ENCODE peak calls at places on chromosomes 1 and 21, in nine cellular contexts. M, Z, L, J, N, X, H, T and G are unnamed samples.

GRCh38 chr1:87478231-87478630 is 149.6 kb downstream of the LMO4 start:
- DNase-seq in H (peak), T (no peak), J (peak), Z (peak), N (no peak), M (no peak), X (no peak), L (no peak), G (peak)

GRCh38 chr1:86227026-86227425 is 70.5 kb upstream of the COL24A1 start:
- DNase-seq in Z (no peak), N (no peak), H (no peak), L (no peak), J (no peak), M (no peak), X (peak), T (no peak), G (no peak)

GRCh38 chr1:10561497-10561896 is 86.7 kb downstream of the PEX14 start:
- DNase-seq in Z (peak), T (no peak), J (no peak), M (no peak), N (no peak), X (no peak), L (no peak), H (no peak), G (no peak)

GRCh38 chr1:160257411-160258015 is 4.8 kb downstream of the DCAF8 start:
- DNase-seq in J (no peak), L (no peak), Z (no peak), T (no peak), H (no peak), X (no peak), M (no peak), N (no peak), G (no peak)

GRCh38 chr1:227886993-227887696 is 60.6 kb downstream of the WNT9A start:
- DNase-seq in T (peak), H (peak), J (peak), X (peak), Z (peak), N (no peak), M (no peak), L (peak), G (peak)

GRCh38 chr1:170174395-170174794 is 28.6 kb downstream of the NTMT2 start:
- DNase-seq in Z (no peak), T (no peak), L (no peak), H (no peak), M (no peak), X (no peak), N (no peak), J (no peak), G (no peak)

GRCh38 chr1:41315482-41315823 is 45.8 kb upstream of the FOXO6 start:
- DNase-seq in X (no peak), T (no peak), H (no peak), M (no peak), Z (peak), J (no peak), L (peak), N (no peak), G (no peak)

GRCh38 chr1:170518965-170519364 is 13.0 kb upstream of the GORAB start:
- DNase-seq in X (no peak), N (no peak), L (no peak), Z (no peak), J (no peak), T (no peak), M (no peak), H (no peak), G (no peak)

GRCh38 chr1:113691184-113691583 is 68.1 kb downstream of the PHTF1 start:
- DNase-seq in J (no peak), M (no peak), Z (no peak), N (no peak), L (no peak), H (no peak), T (no peak), X (no peak), G (no peak)

GRCh38 chr1:197865809-197866208 is 36.6 kb upstream of the C1orf53 start:
- DNase-seq in Z (no peak), X (no peak), N (no peak), L (no peak), J (no peak), T (no peak), H (no peak), M (no peak), G (no peak)

GRCh38 chr21:34877485-34878128 is 171.5 kb downstream of the RUNX1 start:
- DNase-seq in J (no peak), X (no peak), N (no peak), L (no peak), H (peak), M (peak), T (no peak), Z (no peak), G (peak)

GRCh38 chr1:15224259-15224869 is 22.7 kb upstream of the FHAD1 start:
- DNase-seq in L (no peak), T (no peak), Z (no peak), H (no peak), X (no peak), N (no peak), J (no peak), M (no peak), G (no peak)

GRCh38 chr1:16430598-16430997 is 6.6 kb downstream of the SPATA21 start:
- DNase-seq in Z (no peak), M (no peak), J (no peak), L (no peak), N (no peak), X (no peak), H (no peak), T (no peak), G (no peak)

GRCh38 chr1:167533851-167534300 is 15.5 kb upstream of the CD247 start:
- DNase-seq in T (peak), J (peak), L (peak), Z (peak), X (peak), N (peak), M (peak), H (no peak), G (peak)

GRCh38 chr1:146016891-146017290 is 4.6 kb downstream of the HJV start:
- DNase-seq in N (no peak), Z (no peak), M (no peak), T (no peak), J (no peak), L (no peak), X (no peak), H (no peak), G (no peak)

GRCh38 chr1:156645058-156645457 is 3.1 kb downstream of the BCAN start:
- DNase-seq in T (no peak), X (no peak), H (peak), M (no peak), Z (no peak), N (no peak), L (no peak), J (no peak), G (no peak)

GRCh38 chr1:172902861-172903381 is 147.8 kb downstream of the TNFSF18 start:
- DNase-seq in N (no peak), H (no peak), T (no peak), M (no peak), L (no peak), J (no peak), X (peak), Z (peak), G (no peak)

GRCh38 chr1:24536391-24536840 is 19.5 kb upstream of the NCMAP start:
- DNase-seq in T (peak), H (peak), M (no peak), N (no peak), J (no peak), X (no peak), Z (peak), L (peak), G (no peak)

GRCh38 chr1:68231627-68232303 is 558 bp downstream of the WLS start:
- DNase-seq in L (no peak), Z (peak), X (peak), J (peak), T (no peak), H (peak), N (no peak), M (peak), G (peak)

GRCh38 chr1:153532769-153533599 is 2.8 kb downstream of the S100A6 start:
- DNase-seq in X (peak), M (peak), T (peak), Z (peak), L (peak), H (peak), N (no peak), J (peak), G (peak)

GRCh38 chr21:33125981-33126380 is 56.0 kb downstream of the OLIG1 start:
- DNase-seq in T (no peak), N (no peak), Z (no peak), L (no peak), H (no peak), J (no peak), M (no peak), X (no peak), G (no peak)

DNA sequence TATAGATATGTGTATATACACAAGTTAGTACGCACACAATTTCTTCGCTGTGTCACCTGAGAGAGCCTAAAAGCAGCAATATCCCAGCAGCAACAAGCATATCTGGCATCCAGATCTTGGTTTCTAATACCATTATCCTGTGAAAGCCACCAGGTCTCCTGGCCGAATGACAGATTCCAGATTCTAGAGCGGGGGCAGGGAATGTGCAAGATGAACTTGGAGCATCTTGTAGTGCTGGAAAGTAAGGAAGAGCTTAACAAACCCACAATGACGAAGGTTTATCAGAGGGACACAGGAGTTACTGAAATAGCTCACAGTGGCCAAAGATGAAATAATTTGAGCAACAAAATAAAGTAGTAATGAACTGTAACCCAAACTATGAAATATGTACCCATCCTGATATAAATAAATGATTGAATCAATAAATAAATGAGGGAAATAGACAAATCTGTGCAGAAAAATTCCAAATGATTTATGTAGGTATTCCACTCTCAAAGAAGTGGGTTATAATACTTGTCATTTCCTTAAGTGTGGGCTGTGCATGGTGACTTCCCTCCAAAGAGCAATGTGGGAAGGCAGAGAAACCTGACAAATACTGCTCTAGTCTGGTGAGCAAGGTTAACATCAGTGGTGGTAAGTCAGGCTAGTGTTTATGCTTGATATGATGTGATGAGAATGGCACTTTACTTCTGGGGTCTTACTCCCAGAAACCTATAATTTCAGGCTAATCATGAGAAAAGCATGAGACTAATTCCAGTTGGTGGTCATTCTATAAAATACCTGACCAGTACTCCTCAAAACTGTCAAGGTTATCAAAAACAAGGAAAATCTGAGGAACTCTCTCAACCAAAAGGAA is 67.9 kb downstream of the LRRC8D start:
- DNase-seq in T (no peak), X (no peak), J (no peak), Z (peak), H (no peak), M (no peak), L (no peak), N (no peak), G (no peak)
- H3K27ac ChIP-seq in T (no peak), X (no peak), J (no peak), Z (no peak), H (no peak), M (no peak), L (no peak), N (no peak), G (no peak)

DNA sequence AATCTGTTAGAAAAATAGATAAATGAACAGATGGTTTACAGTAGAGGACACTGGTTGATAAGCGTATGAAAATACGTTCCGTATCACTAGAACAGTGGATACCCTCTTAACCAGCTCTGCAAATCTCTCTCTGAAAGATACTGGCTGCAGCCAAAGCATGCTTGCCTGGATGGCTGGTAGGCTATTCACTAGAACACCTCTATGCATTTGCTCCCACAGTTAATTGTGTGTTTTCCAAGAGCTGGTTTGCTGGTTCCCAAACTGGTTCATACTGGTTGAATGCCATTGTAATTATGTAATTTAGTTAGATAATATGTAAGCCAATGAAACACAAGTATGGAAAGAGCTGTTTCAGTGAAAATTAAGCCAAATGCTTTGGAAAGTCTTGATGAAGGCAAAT is 126.6 kb downstream of the C1orf21 start:
- DNase-seq in M (no peak), Z (peak), L (no peak), T (no peak), X (no peak), H (no peak), J (no peak), N (no peak), G (no peak)
- H3K27ac ChIP-seq in M (no peak), Z (no peak), L (no peak), T (no peak), X (no peak), H (no peak), J (peak), N (no peak), G (no peak)

GRCh38 chr1:40056519-40057309 is 16.2 kb downstream of the CAP1 start:
- DNase-seq in M (no peak), Z (no peak), J (no peak), N (no peak), H (no peak), L (peak), T (no peak), X (no peak), G (no peak)
- H3K27ac ChIP-seq in M (no peak), Z (no peak), J (peak), N (no peak), H (no peak), L (peak), T (peak), X (no peak), G (no peak)

DNA sequence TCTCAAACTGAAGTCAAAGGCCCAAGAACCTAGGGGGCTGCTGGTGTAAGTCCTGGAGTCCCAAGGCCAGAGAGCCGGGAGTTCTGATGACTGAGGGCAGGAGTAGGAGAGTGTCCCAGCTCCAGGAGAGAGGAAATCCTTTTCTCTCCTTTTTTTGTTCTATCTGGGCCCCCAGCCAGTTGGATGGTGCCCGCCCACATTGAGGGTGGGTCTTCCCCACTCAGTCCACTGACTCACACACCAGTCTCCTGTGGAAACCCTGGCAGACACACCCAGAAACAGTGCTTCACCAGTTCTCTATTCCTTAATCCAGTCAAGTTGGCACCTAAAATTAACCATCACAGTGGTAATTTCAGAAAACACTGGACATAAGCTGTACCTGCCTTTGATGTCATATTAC is 12.7 kb upstream of the WDR26 start:
- DNase-seq in N (no peak), J (no peak), T (no peak), X (peak), M (no peak), Z (peak), H (no peak), L (no peak), G (peak)
- H3K27ac ChIP-seq in N (no peak), J (no peak), T (no peak), X (no peak), M (no peak), Z (no peak), H (no peak), L (no peak), G (peak)

GRCh38 chr1:169102567-169102966 is 3.9 kb upstream of the ATP1B1 start:
- DNase-seq in J (no peak), M (no peak), Z (peak), T (no peak), L (no peak), N (no peak), H (peak), X (peak), G (no peak)
- H3K27ac ChIP-seq in J (peak), M (peak), Z (no peak), T (no peak), L (no peak), N (peak), H (peak), X (no peak), G (peak)